ENCODE peak calls at places on chromosomes 7 and 10, in eight cellular contexts. C is choroid plexus epithelial cell; A is transverse colon; H is breast epithelium; I is activated CD8-positive, alpha-beta T cell treated with anti-CD3 and anti-CD28 coated beads for 36 hours; F is cardiac fibroblast; Y is hepatocyte; T is vagina. Z is an unnamed sample.

GRCh38 chr7:111168182-111168581 is 77.3 kb downstream of the LRRN3 start:
- DNase-seq in T (no peak), C (peak), Y (peak), H (no peak), I (no peak), A (no peak), F (peak), Z (no peak)

GRCh38 chr10:48658243-48658888 is 26.3 kb upstream of the WDFY4 start:
- DNase-seq in F (peak), I (peak), A (peak), Y (peak), C (peak), H (peak), T (no peak), Z (peak)

GRCh38 chr7:150755473-150756099 is 18.4 kb downstream of the GIMAP5 start:
- DNase-seq in C (no peak), F (no peak), T (no peak), I (peak), A (no peak), H (no peak), Y (no peak), Z (peak)

GRCh38 chr7:2632717-2633537 is 1.1 kb downstream of the TTYH3 start:
- DNase-seq in H (no peak), Y (peak), F (peak), A (peak), T (no peak), C (peak), I (peak), Z (peak)

GRCh38 chr10:97721871-97722780 is 8.6 kb downstream of the MARVELD1 start:
- DNase-seq in T (no peak), C (no peak), H (no peak), I (no peak), F (no peak), A (peak), Y (no peak), Z (no peak)

GRCh38 chr7:74002474-74003017 is 25.4 kb upstream of the ELN start:
- DNase-seq in C (peak), F (peak), I (peak), Y (no peak), T (no peak), A (peak), H (no peak), Z (no peak)

GRCh38 chr7:150784120-150784736 is 15.9 kb downstream of the TMEM176B start:
- DNase-seq in Y (peak), C (no peak), I (no peak), T (no peak), F (no peak), A (peak), H (no peak), Z (no peak)

GRCh38 chr10:42926831-42927230 is 144.2 kb downstream of the BMS1 start:
- DNase-seq in T (no peak), H (no peak), I (no peak), Y (peak), F (peak), C (peak), A (no peak), Z (no peak)

GRCh38 chr7:131381069-131381838 is 53.6 kb downstream of the MKLN1 start:
- DNase-seq in A (no peak), F (peak), Y (no peak), H (no peak), I (no peak), C (peak), T (no peak), Z (no peak)

GRCh38 chr10:49611815-49612512 is 1.9 kb downstream of the SLC18A3 start:
- DNase-seq in I (no peak), Y (no peak), C (no peak), A (no peak), H (peak), T (no peak), F (no peak), Z (peak)

GRCh38 chr10:103636996-103637395 is 143.5 kb downstream of the NEURL1 start:
- DNase-seq in I (no peak), F (peak), Y (no peak), T (no peak), A (no peak), H (no peak), C (no peak), Z (no peak)

DNA sequence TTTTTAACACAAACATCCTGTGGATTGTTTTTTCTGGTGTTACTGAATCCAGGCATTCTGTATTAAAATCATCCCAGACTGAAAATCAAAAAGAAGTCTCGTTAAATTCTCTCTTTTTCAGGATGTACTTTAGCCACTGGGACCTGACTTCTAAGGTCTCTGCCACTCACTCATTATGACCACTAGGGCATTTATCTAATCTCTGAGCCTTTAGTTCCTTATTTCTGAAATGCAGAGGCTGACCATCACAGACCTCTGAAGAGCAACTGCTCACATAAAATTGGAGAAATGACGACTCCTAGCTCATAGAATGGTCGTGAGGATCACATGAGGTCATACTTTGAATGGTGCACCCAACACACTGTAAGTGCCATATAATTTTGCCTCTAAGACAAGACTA is 63.2 kb downstream of the KCNMA1 start:
- DNase-seq in F (no peak), H (no peak), Y (no peak), C (no peak), I (no peak), T (no peak), A (no peak), Z (no peak)
- TF ChIP-seq CTCF in F (no peak), H (no peak), Y (no peak), C (peak), I (no peak), T (no peak), A (no peak), Z (no peak)

GRCh38 chr10:80582561-80582960 is 44.9 kb downstream of the SH2D4B start:
- DNase-seq in F (no peak), H (no peak), T (peak), Y (no peak), A (no peak), I (no peak), C (no peak), Z (no peak)

GRCh38 chr10:80581469-80581835 is 43.8 kb downstream of the SH2D4B start:
- DNase-seq in Y (no peak), H (no peak), T (peak), A (peak), F (no peak), I (no peak), C (no peak), Z (no peak)

GRCh38 chr10:80585812-80586211 is 48.1 kb downstream of the SH2D4B start:
- DNase-seq in Y (no peak), H (no peak), T (no peak), C (no peak), A (no peak), F (no peak), I (no peak), Z (no peak)

GRCh38 chr10:80580811-80581468 is 43.2 kb downstream of the SH2D4B start:
- DNase-seq in Y (peak), C (no peak), F (no peak), I (no peak), A (no peak), T (peak), H (no peak), Z (no peak)

GRCh38 chr10:80583681-80584080 is 46.0 kb downstream of the SH2D4B start:
- DNase-seq in A (no peak), Y (no peak), C (peak), F (no peak), T (no peak), H (no peak), I (no peak), Z (no peak)
- TF ChIP-seq CTCF in A (no peak), Y (no peak), C (peak), F (no peak), T (no peak), H (no peak), I (no peak), Z (no peak)

GRCh38 chr7:137209151-137209822 is 134.2 kb downstream of the PTN start:
- DNase-seq in A (no peak), H (no peak), T (no peak), Y (peak), F (peak), I (no peak), C (no peak), Z (no peak)

GRCh38 chr7:137213744-137214143 is 129.8 kb downstream of the PTN start:
- DNase-seq in A (no peak), F (no peak), I (no peak), T (no peak), C (no peak), Y (no peak), H (no peak), Z (no peak)
- TF ChIP-seq CTCF in A (no peak), F (no peak), I (no peak), T (no peak), C (no peak), Y (no peak), H (no peak), Z (no peak)

GRCh38 chr10:12513003-12513365 is 163.6 kb downstream of the CAMK1D start:
- DNase-seq in A (no peak), F (no peak), H (no peak), T (peak), I (no peak), C (no peak), Y (no peak), Z (no peak)
- TF ChIP-seq CTCF in A (no peak), F (no peak), H (no peak), T (no peak), I (no peak), C (no peak), Y (no peak), Z (no peak)

DNA sequence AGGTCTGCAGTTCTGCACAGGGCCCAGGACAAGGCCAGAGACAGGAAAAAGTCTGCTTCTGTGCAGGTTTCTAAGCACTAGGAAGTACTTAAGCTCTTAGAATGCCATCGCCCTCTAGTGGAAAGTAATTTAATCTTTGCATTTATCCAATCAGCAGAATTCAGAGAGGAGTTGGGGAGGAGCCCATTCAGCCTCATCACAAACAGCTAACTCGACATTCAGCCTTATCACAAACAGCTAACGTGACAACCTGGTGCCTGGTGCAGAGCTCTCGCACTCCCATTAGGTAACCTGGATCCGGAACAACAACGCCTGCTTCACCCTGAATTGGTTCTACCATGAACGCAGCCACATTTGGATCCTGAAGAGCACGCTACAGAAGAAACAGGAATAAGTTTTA is 15.2 kb downstream of the OAT start:
- DNase-seq in Y (peak), H (no peak), I (peak), C (peak), T (no peak), A (no peak), F (peak), Z (peak)
- TF ChIP-seq CTCF in Y (peak), H (no peak), I (peak), C (peak), T (peak), A (peak), F (peak), Z (peak)

Z was measured in GM20000.